ENCODE peak calls at places on chromosomes 5 and 9, in four cellular contexts. One of them, this sample, is unnamed.

GRCh38 chr9:128762664-128763449 is 8.9 kb downstream of the ZER1 start:
- DNase-seq in stimulated activated naive CD8-positive, alpha-beta T cell treated with anti-CD3 and anti-CD28 coated beads, Interleukin-15, Interleukin-2, amounts not matched to agents 100 U/mL and 50 U/mL, for 24 hours: no peak
- DNase-seq in AG04450: no peak
- DNase-seq in stimulated activated CD4-positive, alpha-beta T cell treated with anti-CD3 and anti-CD28 coated beads, Interleukin-1b, Interleukin-23, amount 100 ng/mL, for 4 hours: no peak
- DNase-seq in this sample: no peak

GRCh38 chr9:33623658-33624586 is 99.9 kb downstream of the ANKRD18B start:
- DNase-seq in stimulated activated naive CD8-positive, alpha-beta T cell treated with anti-CD3 and anti-CD28 coated beads, Interleukin-15, Interleukin-2, amounts not matched to agents 100 U/mL and 50 U/mL, for 24 hours: peak; percentile 70
- DNase-seq in AG04450: peak; percentile 33
- DNase-seq in stimulated activated CD4-positive, alpha-beta T cell treated with anti-CD3 and anti-CD28 coated beads, Interleukin-1b, Interleukin-23, amount 100 ng/mL, for 4 hours: peak; percentile 62
- DNase-seq in this sample: peak; percentile 73

GRCh38 chr9:121217609-121218292 is 16.1 kb upstream of the RAB14 start:
- DNase-seq in AG04450: no peak
- DNase-seq in stimulated activated CD4-positive, alpha-beta T cell treated with anti-CD3 and anti-CD28 coated beads, Interleukin-1b, Interleukin-23, amount 100 ng/mL, for 4 hours: no peak
- DNase-seq in stimulated activated naive CD8-positive, alpha-beta T cell treated with anti-CD3 and anti-CD28 coated beads, Interleukin-15, Interleukin-2, amounts not matched to agents 100 U/mL and 50 U/mL, for 24 hours: no peak
- DNase-seq in this sample: no peak

GRCh38 chr5:76849767-76850291 is at the start of gene S100Z:
- DNase-seq in stimulated activated naive CD8-positive, alpha-beta T cell treated with anti-CD3 and anti-CD28 coated beads, Interleukin-15, Interleukin-2, amounts not matched to agents 100 U/mL and 50 U/mL, for 24 hours: peak; percentile 26
- DNase-seq in AG04450: no peak
- DNase-seq in stimulated activated CD4-positive, alpha-beta T cell treated with anti-CD3 and anti-CD28 coated beads, Interleukin-1b, Interleukin-23, amount 100 ng/mL, for 4 hours: no peak
- DNase-seq in this sample: no peak

GRCh38 chr5:151706906-151707305 is 20.2 kb upstream of the SPARC start:
- DNase-seq in stimulated activated CD4-positive, alpha-beta T cell treated with anti-CD3 and anti-CD28 coated beads, Interleukin-1b, Interleukin-23, amount 100 ng/mL, for 4 hours: no peak
- DNase-seq in stimulated activated naive CD8-positive, alpha-beta T cell treated with anti-CD3 and anti-CD28 coated beads, Interleukin-15, Interleukin-2, amounts not matched to agents 100 U/mL and 50 U/mL, for 24 hours: no peak
- DNase-seq in AG04450: no peak
- DNase-seq in this sample: no peak

GRCh38 chr9:93670208-93671029 is 94.0 kb downstream of the PHF2 start:
- DNase-seq in AG04450: no peak
- DNase-seq in stimulated activated naive CD8-positive, alpha-beta T cell treated with anti-CD3 and anti-CD28 coated beads, Interleukin-15, Interleukin-2, amounts not matched to agents 100 U/mL and 50 U/mL, for 24 hours: peak; percentile 5
- DNase-seq in stimulated activated CD4-positive, alpha-beta T cell treated with anti-CD3 and anti-CD28 coated beads, Interleukin-1b, Interleukin-23, amount 100 ng/mL, for 4 hours: no peak
- DNase-seq in this sample: no peak

GRCh38 chr9:126510564-126510963 is 103.2 kb upstream of the LMX1B start:
- DNase-seq in stimulated activated naive CD8-positive, alpha-beta T cell treated with anti-CD3 and anti-CD28 coated beads, Interleukin-15, Interleukin-2, amounts not matched to agents 100 U/mL and 50 U/mL, for 24 hours: no peak
- DNase-seq in stimulated activated CD4-positive, alpha-beta T cell treated with anti-CD3 and anti-CD28 coated beads, Interleukin-1b, Interleukin-23, amount 100 ng/mL, for 4 hours: no peak
- DNase-seq in AG04450: no peak
- DNase-seq in this sample: no peak

GRCh38 chr5:160240350-160240749 is 11.0 kb downstream of the FABP6 start:
- DNase-seq in AG04450: no peak
- DNase-seq in stimulated activated naive CD8-positive, alpha-beta T cell treated with anti-CD3 and anti-CD28 coated beads, Interleukin-15, Interleukin-2, amounts not matched to agents 100 U/mL and 50 U/mL, for 24 hours: no peak
- DNase-seq in stimulated activated CD4-positive, alpha-beta T cell treated with anti-CD3 and anti-CD28 coated beads, Interleukin-1b, Interleukin-23, amount 100 ng/mL, for 4 hours: no peak
- DNase-seq in this sample: no peak

GRCh38 chr5:174736351-174736721 is 12.0 kb downstream of the MSX2 start:
- DNase-seq in AG04450: peak; percentile 39
- DNase-seq in stimulated activated CD4-positive, alpha-beta T cell treated with anti-CD3 and anti-CD28 coated beads, Interleukin-1b, Interleukin-23, amount 100 ng/mL, for 4 hours: no peak
- DNase-seq in stimulated activated naive CD8-positive, alpha-beta T cell treated with anti-CD3 and anti-CD28 coated beads, Interleukin-15, Interleukin-2, amounts not matched to agents 100 U/mL and 50 U/mL, for 24 hours: no peak
- DNase-seq in this sample: no peak

GRCh38 chr5:148125641-148126040 is 42.7 kb upstream of the SPINK14 start:
- DNase-seq in stimulated activated CD4-positive, alpha-beta T cell treated with anti-CD3 and anti-CD28 coated beads, Interleukin-1b, Interleukin-23, amount 100 ng/mL, for 4 hours: no peak
- DNase-seq in AG04450: no peak
- DNase-seq in stimulated activated naive CD8-positive, alpha-beta T cell treated with anti-CD3 and anti-CD28 coated beads, Interleukin-15, Interleukin-2, amounts not matched to agents 100 U/mL and 50 U/mL, for 24 hours: no peak
- DNase-seq in this sample: no peak

GRCh38 chr9:69089491-69089890 is 53.9 kb downstream of the FXN start:
- DNase-seq in stimulated activated naive CD8-positive, alpha-beta T cell treated with anti-CD3 and anti-CD28 coated beads, Interleukin-15, Interleukin-2, amounts not matched to agents 100 U/mL and 50 U/mL, for 24 hours: no peak
- DNase-seq in AG04450: no peak
- DNase-seq in stimulated activated CD4-positive, alpha-beta T cell treated with anti-CD3 and anti-CD28 coated beads, Interleukin-1b, Interleukin-23, amount 100 ng/mL, for 4 hours: no peak
- DNase-seq in this sample: no peak

GRCh38 chr5:117794847-117795246 is 1193.5 kb downstream of the DTWD2 start:
- DNase-seq in stimulated activated CD4-positive, alpha-beta T cell treated with anti-CD3 and anti-CD28 coated beads, Interleukin-1b, Interleukin-23, amount 100 ng/mL, for 4 hours: no peak
- DNase-seq in stimulated activated naive CD8-positive, alpha-beta T cell treated with anti-CD3 and anti-CD28 coated beads, Interleukin-15, Interleukin-2, amounts not matched to agents 100 U/mL and 50 U/mL, for 24 hours: no peak
- DNase-seq in AG04450: no peak
- DNase-seq in this sample: no peak

GRCh38 chr5:54307583-54307982 is 2.8 kb downstream of the ARL15 start:
- DNase-seq in stimulated activated naive CD8-positive, alpha-beta T cell treated with anti-CD3 and anti-CD28 coated beads, Interleukin-15, Interleukin-2, amounts not matched to agents 100 U/mL and 50 U/mL, for 24 hours: no peak
- DNase-seq in AG04450: no peak
- DNase-seq in stimulated activated CD4-positive, alpha-beta T cell treated with anti-CD3 and anti-CD28 coated beads, Interleukin-1b, Interleukin-23, amount 100 ng/mL, for 4 hours: no peak
- DNase-seq in this sample: no peak

GRCh38 chr5:137997726-137998213 is 35.1 kb downstream of the FAM13B start:
- DNase-seq in stimulated activated CD4-positive, alpha-beta T cell treated with anti-CD3 and anti-CD28 coated beads, Interleukin-1b, Interleukin-23, amount 100 ng/mL, for 4 hours: no peak
- DNase-seq in AG04450: no peak
- DNase-seq in stimulated activated naive CD8-positive, alpha-beta T cell treated with anti-CD3 and anti-CD28 coated beads, Interleukin-15, Interleukin-2, amounts not matched to agents 100 U/mL and 50 U/mL, for 24 hours: peak; percentile 12
- DNase-seq in this sample: no peak